ENCODE peak calls at places on chromosome 21, in eight cellular contexts. T is kidney, V is endodermal cell, Z is heart right ventricle, E is H1, P is K562, G is psoas muscle, R is pancreas. C is an unnamed sample.

GRCh38 chr21:18041012-18041411 is 203.6 kb upstream of the CHODL start:
- DNase-seq in V (peak; percentile 60), G (no peak), R (no peak), Z (no peak), T (no peak), E (no peak), P (peak; percentile 2), C (no peak)

GRCh38 chr21:41677671-41678015 is 89.2 kb downstream of the RIPK4 start:
- DNase-seq in G (no peak), P (no peak), E (no peak), V (peak; percentile 35), Z (no peak), R (peak; percentile 43), T (no peak), C (no peak)

GRCh38 chr21:26801524-26801923 is 43.7 kb downstream of the ADAMTS1 start:
- DNase-seq in V (no peak), Z (no peak), G (no peak), T (no peak), P (no peak), R (no peak), E (no peak), C (no peak)

GRCh38 chr21:44298301-44298700 is 1.6 kb upstream of the PFKL start:
- DNase-seq in T (no peak), G (no peak), V (no peak), E (no peak), P (peak; percentile 24), R (no peak), Z (no peak), C (no peak)

GRCh38 chr21:41678944-41679343 is 87.9 kb downstream of the RIPK4 start:
- DNase-seq in Z (peak; percentile 89), R (peak; percentile 99), T (peak; percentile 97), G (peak; percentile 91), P (peak; percentile 91), V (peak; percentile 98), E (peak; percentile 82), C (no peak)

GRCh38 chr21:39020751-39021474 is 162.3 kb downstream of the PSMG1 start:
- DNase-seq in V (peak; percentile 77), E (no peak), Z (no peak), R (no peak), T (peak; percentile 93), P (no peak), G (no peak), C (no peak)

GRCh38 chr21:43767980-43768867 is 7.9 kb downstream of the CSTB start:
- DNase-seq in V (peak; percentile 71), E (no peak), Z (no peak), G (peak; percentile 53), T (peak; percentile 88), P (peak; percentile 96), R (no peak), C (no peak)

GRCh38 chr21:31846690-31847089 is 26.1 kb upstream of the HUNK start:
- DNase-seq in P (no peak), G (no peak), E (no peak), T (no peak), R (no peak), V (no peak), Z (no peak), C (no peak)

GRCh38 chr21:35819134-35819533 is 241.2 kb downstream of the SETD4 start:
- DNase-seq in V (no peak), E (no peak), R (no peak), G (no peak), Z (no peak), P (no peak), T (no peak), C (no peak)

GRCh38 chr21:36839735-36840134 is 126.7 kb downstream of the HLCS start:
- DNase-seq in P (no peak), V (no peak), E (no peak), T (no peak), G (no peak), R (no peak), Z (no peak), C (no peak)

GRCh38 chr21:29351691-29352090 is 53.0 kb downstream of the BACH1 start:
- DNase-seq in P (no peak), G (no peak), E (no peak), Z (no peak), T (no peak), V (no peak), R (peak; percentile 70), C (no peak)

GRCh38 chr21:41128981-41129380 is 39.0 kb upstream of the BACE2 start:
- DNase-seq in T (no peak), G (no peak), Z (no peak), P (no peak), E (no peak), R (no peak), V (no peak), C (no peak)

GRCh38 chr21:44329086-44329889 is 9.9 kb downstream of the CFAP410 start:
- DNase-seq in T (no peak), Z (no peak), V (no peak), R (no peak), P (no peak), E (no peak), G (no peak), C (no peak)

GRCh38 chr21:42765656-42766055 is 112.2 kb downstream of the PDE9A start:
- DNase-seq in V (no peak), R (no peak), G (no peak), E (no peak), Z (no peak), P (no peak), T (peak; percentile 59), C (no peak)

GRCh38 chr21:42532466-42533181 is 19.0 kb downstream of the SLC37A1 start:
- DNase-seq in R (no peak), P (no peak), V (no peak), G (peak; percentile 96), E (no peak), T (peak; percentile 94), Z (peak; percentile 81), C (no peak)

GRCh38 chr21:44051462-44051941 is 39.4 kb downstream of the TRAPPC10 start:
- DNase-seq in P (no peak), T (peak; percentile 84), Z (peak; percentile 51), G (peak; percentile 71), E (no peak), V (no peak), R (peak; percentile 24), C (no peak)

GRCh38 chr21:42835611-42836401 is 43.5 kb downstream of the WDR4 start:
- DNase-seq in G (no peak), Z (no peak), E (no peak), P (no peak), T (peak; percentile 37), V (no peak), R (no peak), C (no peak)

GRCh38 chr21:31609081-31609480 is 50.4 kb upstream of the SOD1 start:
- DNase-seq in E (peak; percentile 21), T (no peak), V (no peak), Z (no peak), G (no peak), P (peak; percentile 19), R (no peak), C (no peak)

GRCh38 chr21:41583274-41583790 is 75.4 kb upstream of the TMPRSS2 start:
- DNase-seq in T (peak; percentile 88), E (no peak), V (no peak), Z (no peak), G (no peak), P (no peak), R (peak; percentile 76), C (no peak)

DNA sequence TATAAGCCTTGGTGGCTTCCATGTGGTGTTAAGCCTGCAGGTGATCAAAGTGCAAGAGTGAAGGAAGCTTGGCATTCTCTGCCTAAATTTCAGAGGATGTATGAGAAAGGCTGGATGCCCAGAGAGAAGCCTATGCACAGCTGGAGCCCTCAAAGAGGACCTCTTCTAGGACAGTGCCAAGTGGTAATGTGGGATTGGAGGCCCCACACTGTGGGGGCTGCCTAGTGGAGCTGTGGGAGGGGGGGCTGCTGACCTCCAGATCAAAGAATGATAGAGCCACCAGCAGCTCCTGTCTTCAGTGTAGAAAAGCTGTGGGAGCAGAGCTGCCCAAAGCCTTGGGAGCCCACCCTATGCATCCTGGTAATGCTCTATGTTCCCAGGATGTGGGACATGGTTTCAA is 1512.7 kb upstream of the TPTE start:
- DNase-seq in T (no peak), E (no peak), Z (no peak), V (no peak), P (no peak), R (no peak), G (no peak), C (no peak)
- H3K9me3 ChIP-seq in T (no peaks in the 10 kb centered on the region), E (peaks cover 90% of the 10 kb centered on the region), Z (no peaks in the 10 kb centered on the region), V (peaks cover 96% of the 10 kb centered on the region), P (no peaks in the 10 kb centered on the region), R (no peaks in the 10 kb centered on the region), G (no peaks in the 10 kb centered on the region), C (no peaks in the 10 kb centered on the region)

GRCh38 chr21:8991968-8992621 is 1529.3 kb upstream of the TPTE start:
- DNase-seq in V (no peak), G (no peak), E (no peak), T (no peak), P (peak; percentile 85), R (no peak), Z (no peak), C (no peak)
- H3K9me3 ChIP-seq in V (peaks cover 86% of the 10 kb centered on the region), G (no peaks in the 10 kb centered on the region), E (peaks cover 87% of the 10 kb centered on the region), T (no peaks in the 10 kb centered on the region), P (no peaks in the 10 kb centered on the region), R (no peaks in the 10 kb centered on the region), Z (no peaks in the 10 kb centered on the region), C (peaks cover 4% of the 10 kb centered on the region)

GRCh38 chr21:15751037-15751436 is 21.3 kb downstream of the USP25 start:
- DNase-seq in Z (no peak), P (no peak), R (no peak), G (no peak), T (no peak), E (no peak), V (no peak), C (no peak)

GRCh38 chr21:15752763-15753407 is 23.1 kb downstream of the USP25 start:
- DNase-seq in V (peak; percentile 95), E (peak; percentile 94), Z (no peak), G (no peak), R (no peak), T (no peak), P (peak; percentile 46), C (no peak)

GRCh38 chr21:15751561-15751960 is 21.8 kb downstream of the USP25 start:
- DNase-seq in Z (no peak), G (no peak), R (no peak), V (no peak), P (no peak), T (no peak), E (no peak), C (no peak)

GRCh38 chr21:15754640-15755039 is 24.9 kb downstream of the USP25 start:
- DNase-seq in R (no peak), E (no peak), T (no peak), P (no peak), G (no peak), V (no peak), Z (no peak), C (no peak)

GRCh38 chr21:15755125-15755524 is 25.3 kb downstream of the USP25 start:
- DNase-seq in Z (no peak), V (no peak), P (no peak), E (no peak), G (no peak), T (no peak), R (no peak), C (no peak)
- H3K9me3 ChIP-seq in Z (no peaks in the 10 kb centered on the region), V (peaks cover 17% of the 10 kb centered on the region), P (peaks cover 5% of the 10 kb centered on the region), E (peaks cover 7% of the 10 kb centered on the region), G (no peaks in the 10 kb centered on the region), T (no peaks in the 10 kb centered on the region), R (no peaks in the 10 kb centered on the region), C (no peaks in the 10 kb centered on the region)

DNA sequence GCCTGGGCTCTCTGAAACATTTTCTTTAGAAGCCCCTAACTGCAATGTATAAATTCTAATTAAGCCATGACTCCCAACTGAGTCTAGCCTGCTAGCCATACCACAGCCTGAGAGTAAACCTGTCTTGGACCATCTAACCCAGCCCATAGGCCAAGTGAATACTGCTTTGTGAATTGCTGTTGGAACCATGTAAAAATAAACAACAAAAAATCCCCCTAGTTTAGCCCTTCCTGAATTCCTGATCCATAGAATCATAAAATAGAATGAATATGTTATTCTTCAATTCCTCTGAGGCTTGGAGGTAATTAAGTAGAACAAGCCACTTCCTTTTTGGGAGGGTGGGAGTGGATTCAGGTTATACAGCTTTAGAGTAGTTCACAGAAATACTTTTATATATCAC is 1496.4 kb downstream of the MRPL39 start:
- DNase-seq in V (no peak), T (no peak), E (no peak), R (no peak), G (no peak), Z (no peak), P (no peak), C (no peak)
- H3K9me3 ChIP-seq in V (no peaks in the 10 kb centered on the region), T (no peaks in the 10 kb centered on the region), E (peaks cover 9% of the 10 kb centered on the region), R (no peaks in the 10 kb centered on the region), G (no peaks in the 10 kb centered on the region), Z (no peaks in the 10 kb centered on the region), P (no peaks in the 10 kb centered on the region), C (no peaks in the 10 kb centered on the region)

C was measured in T-helper 17 cell.